ENCODE peak calls at places on chromosomes 3 and 15, in nine cellular contexts. One of them, this sample, is unnamed.
A peak's percentile ranks its signal among the peaks of the same experiment; 100 is the strongest.

GRCh38 chr3:106457278-106458210 is 588.7 kb upstream of the CBLB start:
- DNase-seq in HCT116: no peak
- DNase-seq in body of pancreas: no peak
- DNase-seq in ovary: peak; percentile 26
- DNase-seq in uterus: no peak
- DNase-seq in heart left ventricle: peak; percentile 51
- DNase-seq in HepG2: no peak
- DNase-seq in NB4: peak; percentile 56
- DNase-seq in sigmoid colon: no peak
- DNase-seq in this sample: peak; percentile 36

GRCh38 chr3:52406791-52407510 is 38.0 kb downstream of the SEMA3G start:
- DNase-seq in HCT116: no peak
- DNase-seq in body of pancreas: no peak
- DNase-seq in ovary: peak; percentile 37
- DNase-seq in uterus: no peak
- DNase-seq in heart left ventricle: peak; percentile 24
- DNase-seq in HepG2: no peak
- DNase-seq in NB4: no peak
- DNase-seq in sigmoid colon: peak; percentile 62
- DNase-seq in this sample: no peak

GRCh38 chr3:62186967-62187366 is 186.4 kb downstream of the FEZF2 start:
- DNase-seq in HCT116: peak; percentile 0
- DNase-seq in body of pancreas: no peak
- DNase-seq in ovary: peak; percentile 49
- DNase-seq in uterus: no peak
- DNase-seq in heart left ventricle: no peak
- DNase-seq in HepG2: peak; percentile 7
- DNase-seq in NB4: peak; percentile 21
- DNase-seq in sigmoid colon: no peak
- DNase-seq in this sample: no peak

GRCh38 chr3:42036483-42036823 is 54.7 kb upstream of the TRAK1 start:
- DNase-seq in HCT116: no peak
- DNase-seq in body of pancreas: no peak
- DNase-seq in ovary: no peak
- DNase-seq in uterus: peak; percentile 70
- DNase-seq in heart left ventricle: no peak
- DNase-seq in HepG2: peak; percentile 58
- DNase-seq in NB4: no peak
- DNase-seq in sigmoid colon: peak; percentile 77
- DNase-seq in this sample: no peak

GRCh38 chr3:31029756-31030155 is 135.3 kb upstream of the GADL1 start:
- DNase-seq in HCT116: no peak
- DNase-seq in body of pancreas: no peak
- DNase-seq in ovary: no peak
- DNase-seq in uterus: no peak
- DNase-seq in heart left ventricle: no peak
- DNase-seq in HepG2: no peak
- DNase-seq in NB4: no peak
- DNase-seq in sigmoid colon: no peak
- DNase-seq in this sample: no peak

GRCh38 chr15:73433878-73434277 is 9.1 kb upstream of the REC114 start:
- DNase-seq in HCT116: no peak
- DNase-seq in body of pancreas: no peak
- DNase-seq in ovary: no peak
- DNase-seq in uterus: no peak
- DNase-seq in heart left ventricle: no peak
- DNase-seq in HepG2: no peak
- DNase-seq in NB4: no peak
- DNase-seq in sigmoid colon: no peak
- DNase-seq in this sample: no peak

GRCh38 chr3:158085358-158085757 is 20.9 kb downstream of the SHOX2 start:
- DNase-seq in HCT116: no peak
- DNase-seq in body of pancreas: no peak
- DNase-seq in ovary: no peak
- DNase-seq in uterus: no peak
- DNase-seq in heart left ventricle: no peak
- DNase-seq in HepG2: no peak
- DNase-seq in NB4: no peak
- DNase-seq in sigmoid colon: no peak
- DNase-seq in this sample: no peak

GRCh38 chr3:127707777-127708438 is 35.2 kb downstream of the ABTB1 start:
- DNase-seq in HCT116: no peak
- DNase-seq in body of pancreas: no peak
- DNase-seq in ovary: peak; percentile 3
- DNase-seq in uterus: peak; percentile 14
- DNase-seq in heart left ventricle: peak; percentile 64
- DNase-seq in HepG2: no peak
- DNase-seq in NB4: no peak
- DNase-seq in sigmoid colon: peak; percentile 70
- DNase-seq in this sample: no peak

GRCh38 chr3:12471228-12471627 is 13.1 kb upstream of the TSEN2 start:
- DNase-seq in HCT116: peak; percentile 92
- DNase-seq in body of pancreas: no peak
- DNase-seq in ovary: no peak
- DNase-seq in uterus: no peak
- DNase-seq in heart left ventricle: no peak
- DNase-seq in HepG2: peak; percentile 36
- DNase-seq in NB4: peak; percentile 50
- DNase-seq in sigmoid colon: no peak
- DNase-seq in this sample: no peak

GRCh38 chr3:46438831-46439230 is 25.9 kb downstream of the LTF start:
- DNase-seq in HCT116: no peak
- DNase-seq in body of pancreas: no peak
- DNase-seq in ovary: no peak
- DNase-seq in uterus: no peak
- DNase-seq in heart left ventricle: no peak
- DNase-seq in HepG2: no peak
- DNase-seq in NB4: peak; percentile 63
- DNase-seq in sigmoid colon: no peak
- DNase-seq in this sample: no peak

GRCh38 chr3:59286791-59287531 is 237.1 kb upstream of the CFAP20DC start:
- DNase-seq in HCT116: no peak
- DNase-seq in body of pancreas: peak; percentile 81
- DNase-seq in ovary: no peak
- DNase-seq in uterus: no peak
- DNase-seq in heart left ventricle: peak; percentile 51
- DNase-seq in HepG2: no peak
- DNase-seq in NB4: peak; percentile 37
- DNase-seq in sigmoid colon: no peak
- DNase-seq in this sample: no peak

GRCh38 chr3:127574880-127575878 is 15.4 kb downstream of the TPRA1 start:
- DNase-seq in HCT116: peak; percentile 71
- DNase-seq in body of pancreas: peak; percentile 86
- DNase-seq in ovary: peak; percentile 83
- DNase-seq in uterus: peak; percentile 84
- DNase-seq in heart left ventricle: peak; percentile 85
- DNase-seq in HepG2: peak; percentile 46
- DNase-seq in NB4: peak; percentile 83
- DNase-seq in sigmoid colon: peak; percentile 91
- DNase-seq in this sample: peak; percentile 86

GRCh38 chr3:56131976-56132590 is 336.2 kb downstream of the ERC2 start:
- DNase-seq in HCT116: peak; percentile 12
- DNase-seq in body of pancreas: no peak
- DNase-seq in ovary: no peak
- DNase-seq in uterus: peak; percentile 32
- DNase-seq in heart left ventricle: no peak
- DNase-seq in HepG2: peak; percentile 47
- DNase-seq in NB4: peak; percentile 87
- DNase-seq in sigmoid colon: peak; percentile 69
- DNase-seq in this sample: no peak

GRCh38 chr3:56467801-56468183 is 475 bp downstream of the ERC2 start:
- DNase-seq in HCT116: no peak
- DNase-seq in body of pancreas: peak; percentile 15
- DNase-seq in ovary: no peak
- DNase-seq in uterus: no peak
- DNase-seq in heart left ventricle: no peak
- DNase-seq in HepG2: no peak
- DNase-seq in NB4: no peak
- DNase-seq in sigmoid colon: no peak
- DNase-seq in this sample: no peak

GRCh38 chr3:194816748-194817591 is 131.3 kb downstream of the FAM43A start:
- DNase-seq in HCT116: no peak
- DNase-seq in body of pancreas: no peak
- DNase-seq in ovary: no peak
- DNase-seq in uterus: no peak
- DNase-seq in heart left ventricle: no peak
- DNase-seq in HepG2: no peak
- DNase-seq in NB4: no peak
- DNase-seq in sigmoid colon: no peak
- DNase-seq in this sample: no peak
- TF ChIP-seq POLR2A in HCT116: no peak
- TF ChIP-seq POLR2A in body of pancreas: no peak
- TF ChIP-seq POLR2A in ovary: no peak
- TF ChIP-seq POLR2A in uterus: no peak
- TF ChIP-seq POLR2A in heart left ventricle: no peak
- TF ChIP-seq POLR2A in HepG2: no peak
- TF ChIP-seq POLR2A in NB4: no peak
- TF ChIP-seq POLR2A in sigmoid colon: no peak
- TF ChIP-seq POLR2A in this sample: no peak

DNA sequence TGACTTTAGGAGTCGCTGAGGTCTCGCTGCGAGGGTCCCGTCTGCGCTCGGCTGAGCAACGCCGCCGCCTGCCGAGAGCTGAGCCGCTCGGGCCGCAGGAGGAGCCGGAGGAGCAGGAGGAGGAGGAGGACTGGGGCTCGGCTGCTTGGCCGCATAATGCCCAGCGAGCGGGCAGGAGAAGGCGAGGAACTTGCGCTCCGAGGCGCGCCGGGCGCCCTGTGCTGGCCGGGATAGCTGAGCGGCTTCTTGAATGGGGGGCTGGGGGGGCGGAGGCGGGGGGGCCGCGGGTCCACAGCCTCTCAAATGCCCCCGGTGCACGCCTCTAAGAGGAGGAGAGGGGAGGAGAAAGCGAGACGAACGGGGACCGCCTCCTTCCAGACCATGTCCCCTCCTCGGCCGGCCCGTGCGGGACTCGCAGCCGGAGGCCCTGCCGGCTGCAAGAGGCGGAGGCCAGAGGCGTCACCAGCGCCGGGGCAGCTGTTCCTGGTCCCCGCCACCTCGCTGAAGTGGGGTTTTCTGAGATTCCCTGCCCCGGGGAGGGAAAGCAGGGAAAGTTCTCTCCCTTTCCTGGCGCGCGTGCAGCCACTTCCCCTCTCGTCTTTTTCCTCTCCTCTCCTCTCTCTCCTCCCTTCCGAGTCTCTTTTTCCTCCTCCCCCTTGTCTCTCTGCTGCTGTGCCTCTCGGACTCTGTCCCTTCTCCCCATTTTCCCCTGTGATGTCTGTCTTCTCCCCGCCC is at the start of gene ADAMTS9:
- DNase-seq in HCT116: no peak
- DNase-seq in body of pancreas: peak; percentile 54
- DNase-seq in ovary: peak; percentile 81
- DNase-seq in uterus: peak; percentile 84
- DNase-seq in heart left ventricle: peak; percentile 87
- DNase-seq in HepG2: no peak
- DNase-seq in NB4: no peak
- DNase-seq in sigmoid colon: peak; percentile 91
- DNase-seq in this sample: peak; percentile 52
- TF ChIP-seq POLR2A in HCT116: no peak
- TF ChIP-seq POLR2A in body of pancreas: no peak
- TF ChIP-seq POLR2A in ovary: peak; percentile 39
- TF ChIP-seq POLR2A in uterus: peak; percentile 87
- TF ChIP-seq POLR2A in heart left ventricle: peak; percentile 77
- TF ChIP-seq POLR2A in HepG2: no peak
- TF ChIP-seq POLR2A in NB4: no peak
- TF ChIP-seq POLR2A in sigmoid colon: peak; percentile 68
- TF ChIP-seq POLR2A in this sample: peak; percentile 92

DNA sequence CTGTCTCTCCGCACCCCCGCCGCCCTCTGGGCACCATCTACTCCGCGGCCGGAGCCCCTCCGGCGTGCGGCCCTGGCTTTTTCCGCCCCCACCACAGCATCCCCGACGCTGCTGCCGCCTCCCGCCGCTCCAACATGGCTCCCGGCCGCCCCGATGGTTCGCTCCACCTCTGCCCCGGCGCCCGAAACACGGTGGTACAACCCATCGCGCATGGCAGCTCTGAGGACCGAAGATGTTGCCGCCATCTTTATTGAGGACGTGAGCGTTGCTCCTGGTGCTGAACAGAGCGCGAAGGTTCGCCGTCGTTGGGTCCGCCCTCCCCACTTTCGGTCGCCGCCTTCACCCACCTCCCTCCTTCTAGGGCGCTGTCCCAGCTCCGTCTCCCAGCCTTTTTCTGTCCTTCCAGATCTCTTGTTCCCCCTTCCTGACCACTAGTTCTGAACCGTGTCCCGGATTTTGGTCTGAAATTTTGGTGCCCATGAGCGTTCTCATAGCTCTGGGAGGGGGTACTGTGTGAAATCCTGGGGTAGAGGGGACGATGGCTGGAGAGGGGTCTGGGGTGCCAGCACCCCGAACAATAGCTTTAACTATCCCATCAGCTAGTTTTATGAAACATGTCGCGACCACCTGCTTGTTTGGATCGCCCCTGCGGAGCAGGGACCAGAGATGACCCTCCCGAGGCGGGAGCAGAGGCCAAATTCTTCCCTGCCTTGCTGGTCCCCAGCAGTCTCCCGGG is at the start of gene CELSR3:
- DNase-seq in HCT116: peak; percentile 75
- DNase-seq in body of pancreas: peak; percentile 39
- DNase-seq in ovary: no peak
- DNase-seq in uterus: peak; percentile 70
- DNase-seq in heart left ventricle: no peak
- DNase-seq in HepG2: peak; percentile 69
- DNase-seq in NB4: no peak
- DNase-seq in sigmoid colon: no peak
- DNase-seq in this sample: peak; percentile 57
- TF ChIP-seq POLR2A in HCT116: no peak
- TF ChIP-seq POLR2A in body of pancreas: no peak
- TF ChIP-seq POLR2A in ovary: no peak
- TF ChIP-seq POLR2A in uterus: no peak
- TF ChIP-seq POLR2A in heart left ventricle: no peak
- TF ChIP-seq POLR2A in HepG2: no peak
- TF ChIP-seq POLR2A in NB4: no peak
- TF ChIP-seq POLR2A in sigmoid colon: no peak
- TF ChIP-seq POLR2A in this sample: peak; percentile 47

DNA sequence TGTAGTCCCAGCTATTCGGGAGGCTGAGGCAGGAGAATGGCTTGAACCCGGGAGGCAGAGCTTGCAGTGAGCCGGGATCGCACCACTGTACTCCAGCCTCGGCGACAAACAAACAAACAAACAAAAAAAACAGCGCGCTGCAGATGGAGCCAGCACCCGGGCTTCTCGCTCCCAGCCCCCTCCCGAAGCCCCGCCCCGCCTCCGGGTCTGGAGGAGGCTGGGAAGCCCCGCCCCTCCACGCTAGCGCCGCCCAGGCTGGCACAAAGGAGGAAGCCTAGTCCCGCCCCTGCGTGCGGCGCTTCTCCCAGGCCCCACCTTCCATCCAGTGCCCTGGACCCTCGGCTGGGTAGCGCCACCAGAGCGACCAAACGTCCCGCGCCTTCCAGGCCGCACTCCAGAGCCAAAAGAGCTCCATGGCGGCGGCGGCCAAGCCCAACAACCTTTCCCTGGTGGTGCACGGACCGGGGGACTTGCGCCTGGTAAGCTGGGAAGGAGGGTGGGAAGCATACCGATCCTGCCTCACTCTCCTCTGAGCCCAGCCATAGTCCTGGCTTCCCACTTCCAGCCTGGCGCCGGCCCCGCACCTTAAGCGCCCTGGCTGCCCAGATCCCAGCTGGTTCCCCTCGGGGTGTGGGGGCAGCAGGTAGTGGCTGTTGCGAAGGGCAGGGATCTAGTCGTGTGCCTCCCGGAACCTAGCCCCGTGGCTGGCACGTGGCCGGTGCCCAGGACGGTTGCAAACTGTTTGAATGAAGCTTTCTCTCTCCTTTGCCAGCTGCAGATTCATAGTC is at the start of gene SORD:
- DNase-seq in HCT116: peak; percentile 68
- DNase-seq in body of pancreas: peak; percentile 94
- DNase-seq in ovary: peak; percentile 94
- DNase-seq in uterus: peak; percentile 86
- DNase-seq in heart left ventricle: peak; percentile 96
- DNase-seq in HepG2: peak; percentile 86
- DNase-seq in NB4: peak; percentile 93
- DNase-seq in sigmoid colon: peak; percentile 94
- DNase-seq in this sample: peak; percentile 85
- TF ChIP-seq POLR2A in HCT116: no peak
- TF ChIP-seq POLR2A in body of pancreas: peak; percentile 43
- TF ChIP-seq POLR2A in ovary: no peak
- TF ChIP-seq POLR2A in uterus: peak; percentile 50
- TF ChIP-seq POLR2A in heart left ventricle: no peak
- TF ChIP-seq POLR2A in HepG2: peak; percentile 96
- TF ChIP-seq POLR2A in NB4: peak; percentile 94
- TF ChIP-seq POLR2A in sigmoid colon: no peak
- TF ChIP-seq POLR2A in this sample: peak; percentile 64

This sample was measured in tibial nerve.